ENCODE peak calls at places on chromosomes 4 and X, in four cellular contexts. S is BJ, A is mesothelial cell of epicardium, Y is nephron progenitor cell. T is an unnamed sample.

GRCh38 chrX:2466876-2467656 is 33.7 kb downstream of the DHRSX start:
- DNase-seq in S (no peak), A (no peak), Y (no peak), T (no peak)

GRCh38 chr4:120052840-120053239 is 13.8 kb downstream of the MAD2L1 start:
- DNase-seq in S (peak), A (no peak), Y (no peak), T (no peak)

GRCh38 chrX:10617964-10618342 is 2.4 kb downstream of the MID1 start:
- DNase-seq in S (no peak), A (no peak), Y (peak), T (no peak)

GRCh38 chr4:185755451-185755850 is 56.5 kb downstream of the SORBS2 start:
- DNase-seq in S (no peak), A (no peak), Y (no peak), T (no peak)

GRCh38 chr4:121829511-121829910 is 5.8 kb upstream of the CCNA2 start:
- DNase-seq in S (no peak), A (no peak), Y (no peak), T (no peak)

GRCh38 chr4:158715787-158716186 is 7.4 kb downstream of the PPID start:
- DNase-seq in S (no peak), A (no peak), Y (no peak), T (no peak)

GRCh38 chr4:139622856-139623255 is 42.8 kb upstream of the MGST2 start:
- DNase-seq in S (no peak), A (no peak), Y (no peak), T (no peak)

GRCh38 chr4:46993075-46994006 is at the start of gene GABRA4:
- DNase-seq in S (no peak), A (no peak), Y (peak), T (no peak)

GRCh38 chrX:12330841-12331240 is 192.6 kb downstream of the FRMPD4 start:
- DNase-seq in S (peak), A (no peak), Y (no peak), T (no peak)

GRCh38 chrX:133638285-133638684 is 223.0 kb upstream of the GPC4 start:
- DNase-seq in S (no peak), A (no peak), Y (no peak), T (no peak)

GRCh38 chr4:74692973-74693372 is 101.3 kb downstream of the BTC start:
- DNase-seq in S (no peak), A (no peak), Y (no peak), T (no peak)

GRCh38 chr4:15327311-15328298 is 100.2 kb upstream of the C1QTNF7 start:
- DNase-seq in S (peak), A (no peak), Y (no peak), T (no peak)

GRCh38 chr4:26238782-26239647 is 81.8 kb upstream of the RBPJ start:
- DNase-seq in S (no peak), A (no peak), Y (no peak), T (no peak)

GRCh38 chr4:23171971-23172370 is 479.2 kb downstream of the GBA3 start:
- DNase-seq in S (peak), A (no peak), Y (no peak), T (no peak)

GRCh38 chr4:107900508-107900907 is 30.8 kb upstream of the CYP2U1 start:
- DNase-seq in S (no peak), A (no peak), Y (no peak), T (no peak)

GRCh38 chr4:22897520-22898108 is 204.9 kb downstream of the GBA3 start:
- DNase-seq in S (no peak), A (no peak), Y (peak), T (no peak)

DNA sequence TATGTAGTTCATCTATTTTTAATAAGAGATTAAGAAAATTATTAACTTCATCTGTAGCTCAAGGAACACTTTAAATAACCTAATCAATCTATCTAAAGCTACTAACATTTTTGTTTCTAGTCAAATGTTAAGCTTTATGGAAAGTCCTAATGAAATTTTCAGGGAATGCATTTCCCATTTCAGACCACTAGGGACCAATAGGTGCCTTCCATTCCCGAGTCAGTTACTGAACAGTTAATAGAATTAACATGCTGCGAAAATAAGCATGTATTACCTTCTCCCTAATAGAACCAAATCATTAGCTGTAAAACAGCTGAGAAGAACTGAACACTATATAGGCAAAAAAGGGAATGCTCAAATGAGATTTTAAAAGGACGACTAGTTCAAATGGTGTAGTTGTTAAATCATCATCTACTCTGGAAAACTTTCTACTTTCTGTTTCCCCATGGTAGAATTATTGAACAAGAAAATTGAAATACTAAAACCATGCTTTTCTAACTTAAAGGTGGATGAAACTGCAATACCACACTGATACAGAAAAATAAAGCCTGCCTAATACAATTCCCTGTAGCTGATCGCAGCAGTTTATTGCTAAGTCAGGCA is 22.5 kb downstream of the STX18 start:
- DNase-seq in S (no peak), A (no peak), Y (no peak), T (no peak)
- TF ChIP-seq CTCF in S (peak), A (peak), Y (peak), T (no peak)

GRCh38 chr4:188242041-188242440 is 102.8 kb downstream of the TRIML1 start:
- DNase-seq in S (no peak), A (no peak), Y (no peak), T (no peak)

GRCh38 chr4:188245651-188246050 is 106.4 kb downstream of the TRIML1 start:
- DNase-seq in S (no peak), A (no peak), Y (no peak), T (no peak)

GRCh38 chr4:188246488-188246887 is 107.2 kb downstream of the TRIML1 start:
- DNase-seq in S (no peak), A (no peak), Y (no peak), T (no peak)
- TF ChIP-seq CTCF in S (no peak), A (no peak), Y (no peak), T (no peak)

GRCh38 chrX:104255465-104255864 is 732 bp upstream of the ESX1 start:
- DNase-seq in S (no peak), A (no peak), Y (no peak), T (no peak)

GRCh38 chrX:104250470-104250869 is 4.3 kb downstream of the ESX1 start:
- DNase-seq in S (no peak), A (no peak), Y (no peak), T (no peak)

GRCh38 chrX:104254442-104255115 is at the start of gene ESX1:
- DNase-seq in S (no peak), A (no peak), Y (peak), T (no peak)

DNA sequence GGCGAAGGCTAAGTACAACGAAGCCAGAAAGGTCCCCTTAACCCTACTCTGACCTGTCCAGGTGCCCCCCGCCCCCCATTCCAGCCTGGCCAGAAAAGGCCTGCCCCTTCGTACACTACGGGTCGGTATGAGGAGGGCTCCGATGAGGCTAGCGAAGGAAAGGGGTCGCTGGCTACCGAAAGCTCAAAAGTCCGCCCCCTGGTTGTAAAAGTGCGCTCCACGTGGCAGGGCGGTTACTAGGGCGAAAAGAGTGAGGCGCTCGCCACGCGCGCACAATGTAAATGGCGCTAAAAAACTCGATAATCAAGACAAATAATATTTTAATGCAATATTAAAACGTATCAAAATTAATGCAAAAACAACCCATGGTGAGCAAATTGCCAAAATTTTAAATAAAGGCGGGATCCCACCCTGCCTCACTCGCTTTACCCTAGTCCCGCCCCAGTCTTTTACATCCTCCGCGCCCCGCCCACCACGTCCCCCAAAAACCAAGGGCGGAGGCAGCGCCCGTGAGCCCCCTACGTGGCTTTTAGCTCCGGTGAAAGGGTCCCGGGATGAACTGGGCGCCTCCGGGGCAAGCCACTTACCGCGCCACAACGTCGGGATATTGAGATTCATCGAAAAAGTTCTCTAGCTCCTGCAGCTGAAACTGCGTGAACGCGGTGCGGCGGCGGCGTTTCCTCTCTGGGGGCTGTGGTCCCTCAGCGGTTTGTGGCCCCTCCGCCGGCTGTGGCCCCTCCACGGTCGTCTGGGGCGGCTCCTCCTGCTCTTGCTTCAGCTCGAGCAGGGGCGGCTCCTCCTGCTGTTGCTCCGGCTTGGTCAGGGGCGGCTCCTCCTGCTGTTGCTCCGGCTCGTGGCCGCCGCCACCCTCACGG is 929 bp downstream of the ESX1 start:
- DNase-seq in S (no peak), A (no peak), Y (peak), T (no peak)
- TF ChIP-seq CTCF in S (no peak), A (no peak), Y (peak), T (no peak)

GRCh38 chr4:6909970-6910339 is 329 bp downstream of the TBC1D14 start:
- DNase-seq in S (no peak), A (peak), Y (peak), T (no peak)

GRCh38 chr4:6908397-6909112 is 1.1 kb upstream of the TBC1D14 start:
- DNase-seq in S (no peak), A (no peak), Y (no peak), T (no peak)

GRCh38 chr4:6910340-6910959 is 824 bp downstream of the TBC1D14 start:
- DNase-seq in S (no peak), A (no peak), Y (peak), T (no peak)

GRCh38 chr4:6907658-6908191 is 1.9 kb upstream of the TBC1D14 start:
- DNase-seq in S (no peak), A (no peak), Y (peak), T (no peak)

DNA sequence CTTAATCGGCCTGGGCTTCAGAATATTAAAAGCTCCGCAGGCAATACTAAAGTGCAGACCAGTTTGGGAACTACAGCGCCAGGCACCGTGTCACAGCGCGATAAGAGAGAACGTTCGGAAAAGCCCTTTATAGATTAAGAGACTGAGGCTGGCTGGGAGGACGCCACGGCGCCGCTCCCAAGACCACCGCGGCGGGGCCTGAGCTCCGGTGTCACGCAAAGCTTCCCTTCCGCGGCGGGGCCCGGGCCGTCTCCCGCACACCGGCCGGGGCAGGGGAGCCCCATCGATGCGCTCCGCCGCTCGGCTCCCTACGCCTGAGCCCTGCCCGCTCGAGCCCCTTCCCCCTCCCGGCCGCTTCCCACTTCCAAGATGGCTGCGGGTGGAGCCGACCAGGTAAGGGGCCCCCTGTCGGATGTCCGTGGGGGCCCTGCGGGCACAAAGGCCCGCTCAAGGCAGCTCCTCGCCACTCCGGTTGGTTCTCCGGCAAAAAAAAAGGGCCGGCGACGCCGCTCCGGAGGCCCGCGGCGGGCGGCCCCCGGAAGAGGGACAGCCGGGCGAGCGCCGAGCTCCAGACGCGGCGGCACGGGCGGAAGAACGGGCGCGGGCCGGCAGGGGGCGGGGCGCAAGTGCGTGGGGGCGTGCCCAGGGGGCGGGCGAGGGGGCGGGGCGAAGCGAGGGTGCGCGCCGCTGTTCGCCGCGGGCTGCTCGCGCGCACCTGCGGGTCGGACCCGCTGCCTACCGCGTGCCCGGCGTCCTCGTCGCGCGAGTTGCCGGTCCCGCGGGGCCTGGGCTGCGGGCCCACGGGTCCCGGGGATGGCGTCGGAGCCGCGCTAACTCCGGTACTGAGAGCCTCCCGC is at the start of gene TBC1D14:
- DNase-seq in S (no peak), A (peak), Y (peak), T (peak)
- TF ChIP-seq CTCF in S (peak), A (no peak), Y (no peak), T (no peak)

GRCh38 chr4:83029688-83030087 is 5.3 kb upstream of the COPS4 start:
- DNase-seq in S (no peak), A (no peak), Y (no peak), T (no peak)

GRCh38 chr4:83028976-83029375 is 6.0 kb upstream of the COPS4 start:
- DNase-seq in S (no peak), A (no peak), Y (no peak), T (no peak)

GRCh38 chr4:83036991-83037390 is 2.0 kb downstream of the COPS4 start:
- DNase-seq in S (no peak), A (no peak), Y (no peak), T (no peak)

GRCh38 chr4:83040269-83040668 is 5.3 kb downstream of the COPS4 start:
- DNase-seq in S (no peak), A (no peak), Y (no peak), T (no peak)

GRCh38 chr4:83034630-83035494 is at the start of gene COPS4:
- DNase-seq in S (peak), A (peak), Y (peak), T (peak)
- TF ChIP-seq CTCF in S (peak), A (no peak), Y (no peak), T (no peak)

GRCh38 chrX:72301781-72302180 is 3.9 kb downstream of the CITED1 start:
- DNase-seq in S (no peak), A (no peak), Y (no peak), T (no peak)

GRCh38 chrX:72296991-72297390 is 8.7 kb downstream of the CITED1 start:
- DNase-seq in S (no peak), A (no peak), Y (no peak), T (no peak)

GRCh38 chrX:72299891-72300630 is 5.7 kb downstream of the CITED1 start:
- DNase-seq in S (no peak), A (no peak), Y (no peak), T (no peak)

GRCh38 chrX:72295745-72296144 is 10.0 kb downstream of the CITED1 start:
- DNase-seq in S (no peak), A (no peak), Y (no peak), T (no peak)

DNA sequence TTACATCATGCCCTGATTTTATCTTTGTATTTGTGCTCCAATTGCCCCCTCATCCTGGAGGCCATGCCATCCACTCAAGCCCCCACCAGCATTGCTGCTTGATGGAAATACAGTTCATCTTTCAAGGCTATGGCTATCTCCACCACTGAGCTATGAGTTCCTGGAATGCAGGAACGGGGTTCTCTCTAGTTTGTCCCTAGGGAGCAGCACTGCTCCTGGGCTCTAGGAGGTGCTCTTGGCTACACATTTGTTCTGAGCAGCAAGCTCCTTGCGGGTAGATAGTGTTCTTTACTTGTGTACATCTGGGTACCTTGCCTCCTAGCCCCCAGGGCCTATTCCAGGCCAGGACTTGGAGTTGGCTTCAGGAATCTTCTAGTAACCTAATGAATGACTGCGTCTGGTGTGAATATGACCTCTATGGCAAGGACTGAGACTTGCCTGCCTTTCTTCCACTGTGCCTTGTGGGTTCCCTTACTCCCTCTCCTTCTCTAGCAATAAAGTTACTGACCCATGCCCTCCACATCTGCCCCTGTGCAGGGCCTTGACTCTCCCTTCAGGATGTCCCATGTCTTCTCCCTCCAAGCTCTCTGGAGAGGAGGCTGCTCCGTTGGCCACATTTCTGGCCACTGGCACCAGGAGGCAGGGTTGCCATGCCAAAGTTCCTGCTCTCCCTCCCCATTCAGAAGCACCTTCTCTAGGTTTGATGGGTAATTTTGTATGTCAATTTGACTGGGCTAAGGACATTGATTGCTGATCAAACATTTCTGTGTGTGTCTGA is 7.6 kb downstream of the CITED1 start:
- DNase-seq in S (no peak), A (no peak), Y (no peak), T (no peak)
- TF ChIP-seq CTCF in S (peak), A (no peak), Y (no peak), T (no peak)

GRCh38 chrX:56788717-56789122 is 59.7 kb downstream of the NBDY start:
- DNase-seq in S (no peak), A (no peak), Y (no peak), T (peak)
- TF ChIP-seq CTCF in S (no peak), A (no peak), Y (no peak), T (no peak)

GRCh38 chrX:47562615-47563243 is 1.7 kb downstream of the ARAF start:
- DNase-seq in S (no peak), A (no peak), Y (no peak), T (no peak)
- TF ChIP-seq CTCF in S (peak), A (no peak), Y (peak), T (no peak)

GRCh38 chr4:147927377-147928137 is 195.7 kb downstream of the ARHGAP10 start:
- DNase-seq in S (no peak), A (no peak), Y (no peak), T (no peak)
- TF ChIP-seq CTCF in S (no peak), A (no peak), Y (no peak), T (no peak)